ENCODE peak calls at places on chromosomes 13 and 19, in ten cellular contexts. O is HT1080; S is T-helper 1 cell; F is activated CD8-positive, alpha-beta memory T cell treated with anti-CD3 and anti-CD28 coated beads for 48 hours; W is fibroblast of mammary gland; U is CD14-positive monocyte; D is central memory CD8-positive, alpha-beta T cell; G is SHP77 treated with DMSO at 0.1 percent for 48 hours; N is activated CD4-positive, alpha-beta T cell treated with anti-CD3 and anti-CD28 coated beads, Interleukin-2, amount 50 U/mL, for 24 hours; X is CD4-positive, CD25-positive, alpha-beta regulatory T cell. P is an unnamed sample.

GRCh38 chr19:1474765-1475351 is 4.2 kb downstream of the C19orf25 start:
- DNase-seq in O (no peak), S (no peak), F (no peak), W (no peak), U (no peak), D (no peak), G (no peak), N (no peak), X (no peak), P (no peak)

GRCh38 chr19:52935434-52935833 is 12.2 kb upstream of the ZNF888 start:
- DNase-seq in O (no peak), S (no peak), F (no peak), W (peak; percentile 31), U (no peak), D (no peak), G (no peak), N (no peak), X (no peak), P (no peak)

GRCh38 chr19:1796395-1797142 is 15.5 kb downstream of the ATP8B3 start:
- DNase-seq in O (no peak), S (no peak), F (no peak), W (no peak), U (no peak), D (no peak), G (no peak), N (no peak), X (no peak), P (no peak)

GRCh38 chr13:21517576-21517975 is 58.5 kb upstream of the ZDHHC20 start:
- DNase-seq in O (no peak), S (no peak), F (no peak), W (no peak), U (no peak), D (no peak), G (no peak), N (no peak), X (no peak), P (no peak)

GRCh38 chr13:111555268-111555633 is 234.8 kb downstream of the TEX29 start:
- DNase-seq in O (no peak), S (no peak), F (no peak), W (no peak), U (no peak), D (no peak), G (no peak), N (no peak), X (no peak), P (no peak)

GRCh38 chr19:32104465-32105235 is 240.8 kb upstream of the ZNF507 start:
- DNase-seq in O (peak; percentile 65), S (no peak), F (no peak), W (no peak), U (no peak), D (no peak), G (no peak), N (no peak), X (no peak), P (no peak)

GRCh38 chr19:46372901-46373572 is 26.1 kb downstream of the PPP5C start:
- DNase-seq in O (peak; percentile 59), S (no peak), F (no peak), W (peak; percentile 62), U (no peak), D (no peak), G (no peak), N (no peak), X (no peak), P (no peak)

GRCh38 chr19:33693678-33694077 is 71.9 kb downstream of the CHST8 start:
- DNase-seq in O (no peak), S (no peak), F (no peak), W (no peak), U (no peak), D (no peak), G (no peak), N (no peak), X (no peak), P (no peak)

GRCh38 chr19:55304279-55304978 is 20.6 kb downstream of the BRSK1 start:
- DNase-seq in O (peak; percentile 55), S (peak; percentile 41), F (no peak), W (peak; percentile 48), U (no peak), D (no peak), G (no peak), N (no peak), X (peak; percentile 57), P (peak; percentile 45)

GRCh38 chr13:30869491-30869890 is 36.6 kb upstream of the MEDAG start:
- DNase-seq in O (no peak), S (no peak), F (no peak), W (peak; percentile 73), U (no peak), D (no peak), G (no peak), N (no peak), X (no peak), P (no peak)

GRCh38 chr19:29893606-29894284 is 48.3 kb upstream of the URI1 start:
- DNase-seq in O (no peak), S (no peak), F (no peak), W (no peak), U (no peak), D (no peak), G (no peak), N (no peak), X (no peak), P (no peak)

GRCh38 chr13:112774829-112775565 is 85.2 kb downstream of the ATP11A start:
- DNase-seq in O (no peak), S (no peak), F (no peak), W (no peak), U (no peak), D (no peak), G (no peak), N (no peak), X (no peak), P (no peak)

GRCh38 chr13:41137241-41137640 is 4.6 kb upstream of the KBTBD6 start:
- DNase-seq in O (peak; percentile 36), S (no peak), F (no peak), W (no peak), U (no peak), D (no peak), G (no peak), N (no peak), X (no peak), P (no peak)

P was measured in neural crest cell.